ENCODE peak calls at places on chromosomes 16 and 17, in seven cellular contexts. Y is ovary, C is testis, K is heart left ventricle, A is IMR-90, N is H54, H is tibial nerve. T is an unnamed sample.

GRCh38 chr16:85524630-85525463 is 88.3 kb upstream of the GSE1 start:
- DNase-seq in Y (no peak), C (no peak), K (peak), A (peak), N (no peak), H (peak), T (peak)

GRCh38 chr17:82269138-82269881 is 4.2 kb downstream of the CSNK1D start:
- DNase-seq in Y (no peak), C (no peak), K (no peak), A (no peak), N (no peak), H (no peak), T (no peak)

GRCh38 chr17:45096141-45096540 is 35.0 kb downstream of the NMT1 start:
- DNase-seq in Y (no peak), C (no peak), K (no peak), A (peak), N (no peak), H (no peak), T (no peak)

GRCh38 chr16:27281285-27281684 is 12.7 kb upstream of the NSMCE1 start:
- DNase-seq in Y (no peak), C (no peak), K (no peak), A (no peak), N (no peak), H (no peak), T (no peak)

GRCh38 chr17:70053241-70054234 is 21.5 kb upstream of the KCNJ16 start:
- DNase-seq in Y (peak), C (peak), K (no peak), A (peak), N (no peak), H (no peak), T (no peak)

GRCh38 chr17:18257268-18257681 is 1.3 kb downstream of the FLII start:
- DNase-seq in Y (no peak), C (no peak), K (no peak), A (no peak), N (peak), H (no peak), T (no peak)

GRCh38 chr16:1707193-1707790 is 1.3 kb downstream of the MAPK8IP3 start:
- DNase-seq in Y (no peak), C (no peak), K (no peak), A (peak), N (no peak), H (no peak), T (no peak)

GRCh38 chr16:19119564-19119963 is 5.8 kb downstream of the ITPRIPL2 start:
- DNase-seq in Y (no peak), C (no peak), K (no peak), A (peak), N (no peak), H (no peak), T (no peak)

GRCh38 chr16:60811051-60811608 is 1225.1 kb downstream of the CDH8 start:
- DNase-seq in Y (no peak), C (no peak), K (no peak), A (no peak), N (no peak), H (no peak), T (no peak)

GRCh38 chr17:13337864-13338371 is 263.8 kb downstream of the HS3ST3A1 start:
- DNase-seq in Y (no peak), C (peak), K (no peak), A (peak), N (no peak), H (no peak), T (no peak)

GRCh38 chr16:57077714-57078113 is 14.7 kb upstream of the CPNE2 start:
- DNase-seq in Y (no peak), C (no peak), K (no peak), A (no peak), N (no peak), H (no peak), T (no peak)

GRCh38 chr17:78925662-78926555 is 722 bp upstream of the TIMP2 start:
- DNase-seq in Y (peak), C (peak), K (peak), A (peak), N (peak), H (peak), T (peak)
- TF ChIP-seq POLR2A in Y (peak), C (no peak), K (peak), A (no peak), N (no peak), H (peak), T (no peak)

DNA sequence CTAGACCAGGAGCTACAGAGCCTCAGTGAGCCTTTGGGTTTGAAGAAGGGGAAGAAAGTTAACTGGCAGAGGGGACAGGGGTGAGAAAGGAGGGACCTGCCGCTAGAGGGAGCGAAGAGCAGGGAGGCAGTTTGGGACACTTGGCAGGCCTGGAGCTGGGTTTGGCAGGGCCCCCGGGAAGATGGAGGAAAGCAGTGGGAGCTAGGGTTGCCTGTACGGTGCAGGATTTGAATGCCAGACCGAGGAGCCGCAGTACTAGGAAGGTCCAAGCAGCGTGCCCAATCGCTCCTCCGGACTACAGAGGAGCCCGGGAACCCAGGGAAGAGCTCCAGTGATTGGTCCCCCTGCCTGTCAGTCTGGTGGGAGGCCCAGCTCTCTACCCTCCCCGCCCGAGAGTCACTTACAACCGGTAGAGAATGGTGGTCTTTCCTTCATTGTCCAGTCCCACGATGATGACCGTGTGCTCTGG is 1.3 kb downstream of the ARL5C start:
- DNase-seq in Y (peak), C (peak), K (peak), A (peak), N (peak), H (peak), T (no peak)
- TF ChIP-seq POLR2A in Y (no peak), C (no peak), K (peak), A (no peak), N (no peak), H (no peak), T (no peak)

GRCh38 chr16:22634913-22635312 is 124.2 kb downstream of the NPIPB5 start:
- DNase-seq in Y (no peak), C (no peak), K (no peak), A (no peak), N (no peak), H (no peak), T (no peak)
- TF ChIP-seq POLR2A in Y (no peak), C (no peak), K (no peak), A (no peak), N (no peak), H (no peak), T (no peak)

GRCh38 chr16:69187891-69188451 is 1.0 kb downstream of the SNTB2 start:
- DNase-seq in Y (no peak), C (peak), K (peak), A (no peak), N (no peak), H (peak), T (peak)

GRCh38 chr16:69187387-69187890 is 475 bp downstream of the SNTB2 start:
- DNase-seq in Y (peak), C (peak), K (peak), A (no peak), N (no peak), H (peak), T (peak)

GRCh38 chr16:69190046-69190588 is 3.2 kb downstream of the SNTB2 start:
- DNase-seq in Y (no peak), C (no peak), K (no peak), A (no peak), N (no peak), H (no peak), T (no peak)

GRCh38 chr16:69188716-69189115 is 1.8 kb downstream of the SNTB2 start:
- DNase-seq in Y (no peak), C (no peak), K (no peak), A (peak), N (no peak), H (no peak), T (no peak)

GRCh38 chr16:69186642-69187386 is at the start of gene SNTB2:
- DNase-seq in Y (peak), C (peak), K (peak), A (peak), N (peak), H (peak), T (peak)
- TF ChIP-seq POLR2A in Y (peak), C (peak), K (peak), A (peak), N (peak), H (peak), T (peak)

GRCh38 chr16:79685871-79686270 is 85.3 kb upstream of the MAF start:
- DNase-seq in Y (no peak), C (no peak), K (no peak), A (no peak), N (no peak), H (no peak), T (no peak)
- TF ChIP-seq POLR2A in Y (no peak), C (no peak), K (no peak), A (no peak), N (no peak), H (no peak), T (no peak)

GRCh38 chr17:76540381-76541300 is 797 bp downstream of the PRCD start:
- DNase-seq in Y (peak), C (peak), K (peak), A (peak), N (peak), H (peak), T (no peak)
- TF ChIP-seq POLR2A in Y (peak), C (no peak), K (peak), A (no peak), N (peak), H (peak), T (no peak)

DNA sequence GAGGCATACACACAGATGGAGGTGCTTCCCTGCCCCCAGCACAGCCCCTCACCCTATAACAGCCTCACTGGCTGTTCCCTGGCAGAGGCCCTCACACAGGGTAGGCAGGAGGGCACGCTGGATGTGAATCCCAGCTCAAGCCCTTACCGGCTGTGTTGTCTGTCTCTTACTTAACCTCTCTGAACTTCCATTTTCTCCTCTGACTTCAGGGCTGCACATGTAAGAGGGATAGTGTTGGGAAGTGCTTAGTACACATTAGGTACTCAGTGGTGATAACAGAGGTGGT is 24.6 kb upstream of the EIF1 start:
- DNase-seq in Y (no peak), C (no peak), K (no peak), A (no peak), N (no peak), H (no peak), T (no peak)
- TF ChIP-seq POLR2A in Y (no peak), C (no peak), K (no peak), A (no peak), N (no peak), H (no peak), T (no peak)